ENCODE peak calls at places on chromosomes 12 and 14, in eight cellular contexts. X is LoVo; J is NCI-H748 treated with DMSO at 0.1 percent for 48 hours; K is anterior cingulate cortex; D is NCI-H1694; I is BJ; L is activated CD4-positive, alpha-beta T cell treated with anti-CD3 and anti-CD28 coated beads for 48 hours; A is AG09309. B is an unnamed sample.

GRCh38 chr14:93970589-93970966 is 5.8 kb downstream of the ASB2 start:
- DNase-seq in X (peak; percentile 20), J (peak; percentile 9), K (no peak), D (peak; percentile 81), I (no peak), L (peak; percentile 78), A (no peak), B (peak; percentile 17)

GRCh38 chr12:28602760-28603638 is 412.7 kb downstream of the CCDC91 start:
- DNase-seq in X (no peak), J (no peak), K (no peak), D (no peak), I (no peak), L (no peak), A (no peak), B (no peak)

GRCh38 chr14:31070431-31070830 is 44.3 kb upstream of the STRN3 start:
- DNase-seq in X (peak; percentile 38), J (no peak), K (no peak), D (no peak), I (peak; percentile 85), L (no peak), A (peak; percentile 91), B (no peak)

GRCh38 chr14:94500264-94500663 is 9.0 kb downstream of the SERPINA12 start:
- DNase-seq in X (no peak), J (no peak), K (no peak), D (no peak), I (no peak), L (no peak), A (no peak), B (no peak)

GRCh38 chr12:117084405-117085317 is 14.6 kb downstream of the TESC start:
- DNase-seq in X (no peak), J (no peak), K (no peak), D (no peak), I (no peak), L (no peak), A (no peak), B (no peak)

GRCh38 chr14:31159682-31160296 is 47.8 kb downstream of the HECTD1 start:
- DNase-seq in X (peak; percentile 7), J (no peak), K (no peak), D (no peak), I (peak; percentile 36), L (no peak), A (no peak), B (no peak)

GRCh38 chr14:102027951-102028350 is 58.9 kb downstream of the HSP90AA1 start:
- DNase-seq in X (peak; percentile 32), J (no peak), K (no peak), D (no peak), I (no peak), L (no peak), A (no peak), B (no peak)

GRCh38 chr14:103871596-103872480 is 24.5 kb upstream of the PPP1R13B start:
- DNase-seq in X (peak; percentile 75), J (no peak), K (no peak), D (no peak), I (no peak), L (peak; percentile 82), A (no peak), B (peak; percentile 59)

GRCh38 chr12:115456946-115457689 is 773.1 kb upstream of the TBX3 start:
- DNase-seq in X (no peak), J (peak; percentile 27), K (no peak), D (no peak), I (no peak), L (no peak), A (no peak), B (no peak)

GRCh38 chr14:57982802-57983201 is 116.9 kb upstream of the SLC35F4 start:
- DNase-seq in X (no peak), J (peak; percentile 45), K (no peak), D (no peak), I (no peak), L (peak; percentile 5), A (no peak), B (no peak)

GRCh38 chr12:130468186-130468585 is 130.5 kb downstream of the PIWIL1 start:
- DNase-seq in X (no peak), J (no peak), K (no peak), D (no peak), I (no peak), L (no peak), A (no peak), B (no peak)

GRCh38 chr12:127393896-127394295 is 873.1 kb upstream of the TMEM132C start:
- DNase-seq in X (no peak), J (no peak), K (no peak), D (no peak), I (no peak), L (no peak), A (peak; percentile 51), B (no peak)